ENCODE peak calls at places on chromosomes 7 and 10, in nine cellular contexts. G is suprapubic skin, C is astrocyte of the cerebellum, Y is GM06990, L is MCF 10A, V is BJ, J is bronchial epithelial cell, O is Panc1, U is RWPE1. M is an unnamed sample.

GRCh38 chr7:85630904-85631582 is 444.2 kb upstream of the SEMA3D start:
- DNase-seq in L (no peak), C (no peak), Y (no peak), G (no peak), O (no peak), J (no peak), V (no peak), U (no peak), M (no peak)

GRCh38 chr10:46030091-46030937 is at the start of gene NCOA4:
- DNase-seq in Y (peak; percentile 91), O (peak; percentile 92), J (peak; percentile 95), L (peak; percentile 97), G (peak; percentile 98), C (peak; percentile 97), U (peak; percentile 99), V (peak; percentile 86), M (peak; percentile 92)

GRCh38 chr7:2820508-2820934 is 23.6 kb downstream of the GNA12 start:
- DNase-seq in V (peak; percentile 77), J (peak; percentile 94), O (peak; percentile 82), L (peak; percentile 96), Y (no peak), U (peak; percentile 83), G (no peak), C (peak; percentile 89), M (peak; percentile 57)

GRCh38 chr10:34661580-34661979 is 153.5 kb downstream of the PARD3 start:
- DNase-seq in C (no peak), O (no peak), L (no peak), U (no peak), V (no peak), Y (no peak), J (no peak), G (no peak), M (no peak)

GRCh38 chr7:99252166-99252895 is 20.3 kb upstream of the MYH16 start:
- DNase-seq in Y (no peak), V (no peak), C (no peak), O (no peak), U (no peak), J (no peak), L (no peak), G (no peak), M (no peak)

GRCh38 chr10:22681783-22682183 is 32.6 kb downstream of the PIP4K2A start:
- DNase-seq in G (no peak), C (peak; percentile 52), V (no peak), U (peak; percentile 75), Y (no peak), L (peak; percentile 83), J (peak; percentile 85), O (peak; percentile 51), M (peak; percentile 29)

GRCh38 chr7:4742051-4742573 is 33.3 kb upstream of the AP5Z1 start:
- DNase-seq in L (no peak), O (no peak), J (no peak), V (no peak), G (no peak), C (no peak), Y (no peak), U (no peak), M (no peak)

GRCh38 chr7:155992974-155993373 is 180.7 kb upstream of the SHH start:
- DNase-seq in C (no peak), G (no peak), O (no peak), L (no peak), V (no peak), J (no peak), Y (no peak), U (no peak), M (no peak)

GRCh38 chr7:130374507-130374906 is 5.8 kb upstream of the CPA1 start:
- DNase-seq in C (no peak), G (no peak), V (no peak), U (no peak), O (no peak), Y (no peak), L (no peak), J (no peak), M (no peak)

GRCh38 chr10:110993024-110993693 is 73.8 kb downstream of the SHOC2 start:
- DNase-seq in V (peak; percentile 50), C (peak; percentile 80), L (peak; percentile 46), U (peak; percentile 26), G (no peak), O (no peak), J (peak; percentile 71), Y (no peak), M (peak; percentile 9)

GRCh38 chr7:41900532-41900931 is 197.6 kb upstream of the INHBA start:
- DNase-seq in C (no peak), L (peak; percentile 37), O (no peak), V (no peak), U (no peak), Y (no peak), J (no peak), G (no peak), M (no peak)

GRCh38 chr10:75972494-75973276 is 541.3 kb downstream of the LRMDA start:
- DNase-seq in O (no peak), J (peak; percentile 32), G (no peak), Y (no peak), U (no peak), L (peak; percentile 66), C (peak; percentile 44), V (no peak), M (peak; percentile 25)

GRCh38 chr10:71033396-71033980 is 145.1 kb upstream of the PCBD1 start:
- DNase-seq in Y (no peak), L (no peak), V (no peak), J (no peak), C (no peak), U (no peak), G (no peak), O (no peak), M (no peak)

GRCh38 chr10:34049469-34049868 is 715.0 kb upstream of the NRP1 start:
- DNase-seq in C (no peak), L (no peak), J (no peak), O (no peak), U (no peak), V (no peak), Y (no peak), G (no peak), M (no peak)

GRCh38 chr10:29627201-29628105 is 7.3 kb downstream of the SVIL start:
- DNase-seq in Y (no peak), C (no peak), U (peak; percentile 30), G (no peak), V (no peak), J (peak; percentile 41), L (peak; percentile 41), O (no peak), M (no peak)

GRCh38 chr7:115734643-115735042 is 295.9 kb downstream of the TFEC start:
- DNase-seq in J (no peak), O (no peak), U (no peak), L (no peak), V (no peak), G (no peak), Y (no peak), C (no peak), M (no peak)

GRCh38 chr7:157235357-157236018 is 96.8 kb downstream of the UBE3C start:
- DNase-seq in J (peak; percentile 23), O (no peak), G (no peak), V (no peak), Y (no peak), C (peak; percentile 12), U (no peak), L (no peak), M (no peak)

GRCh38 chr7:81285142-81285871 is 366.5 kb upstream of the SEMA3C start:
- DNase-seq in L (peak; percentile 34), C (peak; percentile 81), V (peak; percentile 61), Y (no peak), J (peak; percentile 78), U (no peak), O (no peak), G (no peak), M (no peak)
- TF ChIP-seq CTCF in L (no peak), C (no peak), V (peak; percentile 28), Y (no peak), J (no peak), U (no peak), O (no peak), G (no peak), M (no peak)

DNA sequence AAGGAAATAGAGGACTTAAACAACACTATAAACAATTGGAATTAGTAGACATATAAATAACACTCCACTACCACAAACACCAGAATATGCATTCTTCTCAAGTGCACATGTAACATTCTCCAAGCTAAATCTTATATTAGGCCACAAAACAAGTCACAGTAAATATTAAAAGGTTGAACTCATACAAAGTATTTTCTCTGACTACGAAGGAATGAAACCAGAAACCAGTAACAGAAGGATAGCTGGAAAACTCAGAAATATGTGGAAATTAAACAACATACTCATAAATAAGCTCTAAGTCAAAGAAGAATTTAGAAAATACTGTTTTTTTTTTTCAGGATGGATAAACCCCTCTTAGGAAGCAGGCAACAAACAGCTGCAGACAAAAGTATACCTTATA is 77.4 kb upstream of the IGFBP3 start:
- DNase-seq in J (no peak), V (no peak), Y (no peak), G (no peak), L (no peak), O (no peak), U (no peak), C (no peak), M (no peak)
- TF ChIP-seq CTCF in J (no peak), V (no peak), Y (no peak), G (no peak), L (no peak), O (no peak), U (no peak), C (no peak), M (no peak)

DNA sequence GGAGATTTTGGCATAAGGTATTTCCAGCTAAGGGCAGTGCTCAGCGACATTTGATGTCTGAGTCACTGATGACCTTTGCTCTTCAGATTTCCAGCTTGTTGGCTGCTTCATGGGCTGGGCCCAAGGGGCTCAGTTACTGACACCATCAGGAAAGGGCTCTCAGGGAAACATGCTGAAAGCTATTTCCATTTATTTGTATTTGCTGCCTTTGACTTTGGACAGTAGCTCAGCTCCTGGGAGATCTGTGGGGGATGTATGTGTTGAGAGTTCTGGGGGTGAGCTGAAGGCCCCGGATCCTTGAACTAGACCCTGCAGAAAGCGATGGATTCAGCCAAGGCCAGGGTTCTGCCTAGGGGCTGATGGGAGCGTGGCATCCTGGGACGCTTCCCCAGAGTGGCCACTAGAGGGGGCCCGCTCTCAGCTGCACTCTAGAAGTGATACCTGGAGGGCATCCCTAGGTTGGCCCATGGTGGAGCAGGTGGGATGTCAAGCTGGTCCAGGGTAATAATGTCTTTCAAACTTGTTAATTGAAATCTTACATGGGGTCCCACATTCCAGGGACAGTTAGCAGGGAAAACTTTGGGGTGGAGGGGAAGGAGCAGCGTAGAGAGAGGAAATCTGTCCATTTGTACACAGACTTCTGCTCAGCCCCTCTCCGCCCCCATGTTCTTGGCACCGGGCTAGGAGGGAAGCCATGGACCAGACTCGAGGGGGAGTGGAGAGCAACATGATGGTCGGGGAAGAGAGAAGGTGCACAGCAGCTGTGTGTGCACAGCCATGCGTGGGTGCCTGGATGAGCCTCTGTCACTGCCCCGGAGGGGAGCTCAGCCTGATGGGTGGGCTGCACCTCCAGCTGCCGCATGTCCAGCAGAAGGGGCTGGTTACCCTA is 3.0 kb upstream of the BTBD16 start:
- DNase-seq in J (peak; percentile 20), Y (no peak), C (no peak), L (peak; percentile 49), U (peak; percentile 78), V (no peak), G (peak; percentile 81), O (peak; percentile 35), M (no peak)
- TF ChIP-seq CTCF in J (peak; percentile 96), Y (peak; percentile 98), C (peak; percentile 100), L (peak; percentile 82), U (peak; percentile 95), V (peak; percentile 98), G (peak; percentile 89), O (peak; percentile 99), M (peak; percentile 99)

DNA sequence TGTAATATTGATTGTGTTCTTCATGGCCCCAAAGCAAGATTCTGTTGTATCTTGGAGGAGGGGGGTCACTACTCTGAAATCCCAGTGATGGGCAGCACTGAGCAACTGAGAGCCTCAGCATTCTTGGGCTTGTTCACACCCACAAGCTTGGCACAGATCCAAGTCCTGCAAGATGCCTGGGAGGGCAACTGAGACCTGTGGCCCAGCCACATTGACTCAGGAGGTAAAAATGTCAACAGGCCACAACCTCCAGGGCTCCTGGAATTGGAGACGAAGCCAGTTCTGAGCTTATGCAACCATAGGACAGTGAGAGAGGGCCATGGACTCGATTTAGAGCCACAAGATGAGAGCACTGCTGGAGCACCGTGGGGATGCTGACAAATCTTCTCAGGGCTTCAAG is 3.1 kb upstream of the DOCK1 start:
- DNase-seq in Y (no peak), O (peak; percentile 35), L (peak; percentile 99), C (peak; percentile 47), U (peak; percentile 96), G (no peak), J (peak; percentile 94), V (peak; percentile 48), M (peak; percentile 61)
- TF ChIP-seq CTCF in Y (no peak), O (no peak), L (peak; percentile 35), C (peak; percentile 51), U (no peak), G (no peak), J (peak; percentile 50), V (peak; percentile 56), M (peak; percentile 46)

M was measured in retinal pigment epithelial cell.